ENCODE peak calls at places on chromosome 18, in seven cellular contexts. R, N, C, F, Z, O and K are unnamed samples.

GRCh38 chr18:56200381-56200831 is 438.0 kb downstream of the TXNL1 start:
- DNase-seq in R (peak; percentile 47), O (no peak), F (no peak), C (peak; percentile 93), N (no peak), Z (no peak), K (no peak)

GRCh38 chr18:22964722-22965121 is 31.6 kb downstream of the RBBP8 start:
- DNase-seq in F (no peak), Z (no peak), O (no peak), R (no peak), N (no peak), C (no peak), K (no peak)

GRCh38 chr18:3903341-3903740 is 453.4 kb downstream of the TGIF1 start:
- DNase-seq in F (no peak), O (no peak), N (no peak), C (no peak), Z (no peak), R (peak; percentile 89), K (no peak)

GRCh38 chr18:31516432-31516831 is 18.5 kb downstream of the DSG2 start:
- DNase-seq in Z (no peak), O (no peak), C (no peak), R (no peak), F (no peak), N (no peak), K (no peak)

GRCh38 chr18:48879008-48879431 is 71.7 kb downstream of the SMAD7 start:
- DNase-seq in R (no peak), Z (no peak), O (no peak), C (no peak), N (no peak), F (no peak), K (no peak)

GRCh38 chr18:8705941-8706544 is 687 bp downstream of the MTCL1 start:
- DNase-seq in R (no peak), N (no peak), F (peak; percentile 61), C (peak; percentile 20), Z (no peak), O (no peak), K (no peak)

GRCh38 chr18:984004-984403 is 79.3 kb downstream of the ADCYAP1 start:
- DNase-seq in C (no peak), Z (no peak), N (no peak), F (no peak), O (no peak), R (no peak), K (no peak)

GRCh38 chr18:38459086-38459485 is 893.5 kb upstream of the CELF4 start:
- DNase-seq in R (no peak), O (no peak), N (peak; percentile 19), Z (no peak), F (no peak), C (no peak), K (no peak)

GRCh38 chr18:53380063-53380639 is 844.3 kb downstream of the MBD2 start:
- DNase-seq in N (no peak), C (peak; percentile 9), O (no peak), F (peak; percentile 15), R (peak; percentile 2), Z (no peak), K (no peak)

GRCh38 chr18:23207191-23207955 is 72.1 kb downstream of the CABLES1 start:
- DNase-seq in O (no peak), C (peak; percentile 20), F (peak; percentile 54), Z (no peak), R (no peak), N (no peak), K (no peak)

GRCh38 chr18:58303363-58303762 is 259.3 kb downstream of the NEDD4L start:
- DNase-seq in F (no peak), R (no peak), N (no peak), C (no peak), Z (no peak), O (no peak), K (no peak)

GRCh38 chr18:14963246-14963645 is 215.3 kb downstream of the ANKRD30B start:
- DNase-seq in O (no peak), R (no peak), N (no peak), C (no peak), Z (peak; percentile 54), F (no peak), K (no peak)

GRCh38 chr18:570256-570655 is 9.9 kb upstream of the CETN1 start:
- DNase-seq in O (no peak), Z (no peak), C (peak; percentile 59), N (no peak), R (no peak), F (no peak), K (no peak)

GRCh38 chr18:50240083-50240563 is 26.2 kb downstream of the CFAP53 start:
- DNase-seq in Z (no peak), N (no peak), C (no peak), O (no peak), R (no peak), F (no peak), K (no peak)

GRCh38 chr18:6606411-6607085 is 123.0 kb upstream of the ARHGAP28 start:
- DNase-seq in C (no peak), R (no peak), O (no peak), Z (no peak), N (no peak), F (no peak), K (no peak)

GRCh38 chr18:61618816-61619215 is 274.0 kb downstream of the RNF152 start:
- DNase-seq in O (no peak), C (no peak), R (no peak), F (no peak), Z (no peak), N (no peak), K (no peak)

GRCh38 chr18:1002653-1003178 is 98.0 kb downstream of the ADCYAP1 start:
- DNase-seq in O (no peak), Z (no peak), C (peak; percentile 92), N (no peak), R (peak; percentile 15), F (no peak), K (no peak)

GRCh38 chr18:37769846-37770245 is 204.2 kb upstream of the CELF4 start:
- DNase-seq in F (no peak), Z (no peak), N (no peak), R (no peak), O (no peak), C (no peak), K (no peak)

GRCh38 chr18:25055076-25055475 is 296.9 kb downstream of the ZNF521 start:
- DNase-seq in O (no peak), R (no peak), Z (no peak), F (no peak), N (no peak), C (peak; percentile 49), K (no peak)

GRCh38 chr18:42137671-42138375 is 182.8 kb downstream of the PIK3C3 start:
- DNase-seq in Z (no peak), F (no peak), O (no peak), R (no peak), C (no peak), N (no peak), K (no peak)

DNA sequence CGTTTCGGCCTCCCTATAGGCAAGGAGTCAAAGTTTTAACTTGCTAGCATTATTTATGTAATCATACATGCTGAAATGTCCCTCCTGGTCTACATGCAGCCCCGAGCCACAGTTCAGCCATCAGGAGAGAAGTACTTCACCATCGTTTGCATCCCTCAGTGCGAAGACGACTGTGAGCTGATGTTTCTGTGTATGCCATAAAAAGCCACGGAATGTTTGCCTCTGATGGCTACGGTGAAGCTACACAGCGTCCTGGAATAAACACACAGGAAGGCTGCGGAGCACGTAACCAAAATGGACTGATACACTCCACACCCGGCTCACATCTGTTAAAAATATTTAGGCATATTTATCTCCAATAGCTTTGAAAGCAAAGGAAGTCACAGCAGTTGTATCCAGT is 4.3 kb upstream of the SALL3 start:
- DNase-seq in C (no peak), R (no peak), Z (no peak), F (no peak), O (no peak), N (no peak), K (no peak)
- H3K9me3 ChIP-seq in C (no peaks in the 10 kb centered on the region), R (no peaks in the 10 kb centered on the region), Z (no peaks in the 10 kb centered on the region), F (no peaks in the 10 kb centered on the region), O (no peaks in the 10 kb centered on the region), N (no peaks in the 10 kb centered on the region), K (no peaks in the 10 kb centered on the region)

GRCh38 chr18:10225300-10225699 is 229.1 kb upstream of the APCDD1 start:
- DNase-seq in R (no peak), O (no peak), F (no peak), N (no peak), Z (no peak), C (no peak), K (no peak)

GRCh38 chr18:10230072-10230471 is 224.4 kb upstream of the APCDD1 start:
- DNase-seq in C (peak; percentile 20), R (peak; percentile 88), N (no peak), O (no peak), F (no peak), Z (no peak), K (no peak)

GRCh38 chr18:10228380-10228779 is 226.1 kb upstream of the APCDD1 start:
- DNase-seq in O (no peak), Z (no peak), R (no peak), C (peak; percentile 12), N (no peak), F (no peak), K (no peak)

GRCh38 chr18:10231220-10231619 is 223.2 kb upstream of the APCDD1 start:
- DNase-seq in C (no peak), N (no peak), R (no peak), F (no peak), Z (no peak), O (no peak), K (no peak)

GRCh38 chr18:10226971-10227370 is 227.5 kb upstream of the APCDD1 start:
- DNase-seq in O (no peak), Z (no peak), C (no peak), F (no peak), R (no peak), N (no peak), K (no peak)
- H3K9me3 ChIP-seq in O (no peaks in the 10 kb centered on the region), Z (peaks cover 5% of the 10 kb centered on the region), C (no peaks in the 10 kb centered on the region), F (no peaks in the 10 kb centered on the region), R (no peaks in the 10 kb centered on the region), N (peaks cover 7% of the 10 kb centered on the region), K (no peaks in the 10 kb centered on the region)

DNA sequence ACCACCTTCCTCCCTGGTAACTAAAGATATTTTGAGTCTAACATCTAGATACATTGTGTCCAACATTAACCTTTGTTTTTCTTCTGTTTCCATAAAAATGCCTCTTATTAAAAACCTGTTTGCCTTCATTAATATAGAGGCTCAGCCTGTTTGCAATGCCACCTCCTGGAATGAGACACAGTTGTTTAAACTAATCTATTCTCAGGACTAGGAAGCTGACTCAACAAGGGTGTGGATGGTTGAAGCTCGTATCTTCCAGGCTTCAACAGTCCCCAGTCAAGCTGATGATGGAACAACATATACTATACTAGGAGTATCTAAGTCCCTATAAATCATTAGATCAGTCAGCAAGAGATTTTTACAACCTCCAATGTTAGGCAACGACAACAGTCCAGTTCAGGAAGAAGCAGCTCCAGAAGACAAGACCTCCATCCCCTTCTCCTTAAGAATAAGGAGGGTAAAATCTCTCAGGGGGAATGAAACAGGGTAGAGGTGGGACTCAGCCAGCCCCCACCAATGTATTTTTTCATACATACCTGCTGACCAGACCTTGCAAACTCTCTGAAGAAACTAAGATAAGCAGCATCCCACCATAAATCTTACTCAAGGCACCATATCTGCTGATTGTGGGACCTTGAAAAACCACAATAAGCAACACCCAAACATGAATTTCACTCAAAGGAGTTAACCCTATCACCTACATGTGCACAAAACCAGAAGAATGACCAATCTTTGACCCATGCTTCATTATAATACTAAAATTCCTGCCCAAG is 21.5 kb downstream of the ZNF24 start:
- DNase-seq in R (no peak), Z (no peak), O (no peak), F (no peak), C (peak; percentile 29), N (no peak), K (no peak)
- H3K9me3 ChIP-seq in R (no peaks in the 10 kb centered on the region), Z (no peaks in the 10 kb centered on the region), O (no peaks in the 10 kb centered on the region), F (no peaks in the 10 kb centered on the region), C (no peaks in the 10 kb centered on the region), N (no peaks in the 10 kb centered on the region), K (no peaks in the 10 kb centered on the region)

GRCh38 chr18:10261315-10262276 is 192.8 kb upstream of the APCDD1 start:
- DNase-seq in R (peak; percentile 15), C (no peak), N (no peak), F (no peak), O (no peak), Z (no peak), K (no peak)
- H3K9me3 ChIP-seq in R (no peaks in the 10 kb centered on the region), C (no peaks in the 10 kb centered on the region), N (no peaks in the 10 kb centered on the region), F (no peaks in the 10 kb centered on the region), O (no peaks in the 10 kb centered on the region), Z (no peaks in the 10 kb centered on the region), K (no peaks in the 10 kb centered on the region)